ENCODE peak calls at places on chromosomes 7 and 10, in ten cellular contexts. T is frontal cortex; V is ascending aorta; Y is colonic mucosa; Z is fibroblast of the conjunctiva; U is activated naive CD4-positive, alpha-beta T cell treated with anti-CD3 and anti-CD28 coated beads for 36 hours; E is mammary epithelial cell; N is AG20443; X is left colon; G is naive thymus-derived CD4-positive, alpha-beta T cell. H is an unnamed sample.

GRCh38 chr7:83677180-83677866 is 28.4 kb upstream of the SEMA3E start:
- DNase-seq in T (no peak), V (no peak), Y (peak), Z (peak), U (no peak), E (peak), N (peak), X (no peak), G (no peak), H (peak)

GRCh38 chr10:101833466-101833865 is 10.1 kb downstream of the KCNIP2 start:
- DNase-seq in T (no peak), V (no peak), Y (no peak), Z (no peak), U (no peak), E (no peak), N (no peak), X (no peak), G (no peak), H (no peak)

GRCh38 chr10:43361532-43362190 is 9.8 kb upstream of the FXYD4 start:
- DNase-seq in T (no peak), V (no peak), Y (no peak), Z (no peak), U (peak), E (no peak), N (no peak), X (no peak), G (no peak), H (no peak)

GRCh38 chr10:102660891-102661613 is 16.8 kb downstream of the TRIM8 start:
- DNase-seq in T (peak), V (no peak), Y (peak), Z (peak), U (peak), E (no peak), N (peak), X (peak), G (peak), H (no peak)

GRCh38 chr10:44153901-44154670 is 230.8 kb downstream of the CXCL12 start:
- DNase-seq in T (no peak), V (no peak), Y (no peak), Z (no peak), U (no peak), E (no peak), N (no peak), X (no peak), G (no peak), H (no peak)

GRCh38 chr10:124949543-124949942 is 7.6 kb downstream of the ZRANB1 start:
- DNase-seq in T (no peak), V (no peak), Y (no peak), Z (no peak), U (no peak), E (peak), N (peak), X (no peak), G (no peak), H (no peak)

GRCh38 chr7:105126436-105126975 is 112.5 kb downstream of the KMT2E start:
- DNase-seq in T (no peak), V (no peak), Y (no peak), Z (no peak), U (no peak), E (no peak), N (peak), X (no peak), G (no peak), H (no peak)

GRCh38 chr10:69051303-69051702 is 36.6 kb upstream of the SRGN start:
- DNase-seq in T (no peak), V (peak), Y (no peak), Z (no peak), U (peak), E (no peak), N (peak), X (peak), G (no peak), H (no peak)

GRCh38 chr7:151745090-151745638 is 131.8 kb downstream of the PRKAG2 start:
- DNase-seq in T (no peak), V (peak), Y (peak), Z (peak), U (no peak), E (peak), N (peak), X (peak), G (no peak), H (peak)

GRCh38 chr10:114408968-114409444 is 4.7 kb upstream of the AFAP1L2 start:
- DNase-seq in T (no peak), V (no peak), Y (no peak), Z (no peak), U (no peak), E (no peak), N (no peak), X (no peak), G (no peak), H (no peak)

GRCh38 chr10:50531388-50532077 is 92.2 kb downstream of the SGMS1 start:
- DNase-seq in T (no peak), V (no peak), Y (no peak), Z (no peak), U (no peak), E (no peak), N (no peak), X (no peak), G (no peak), H (no peak)

GRCh38 chr10:102615361-102615760 is 28.9 kb upstream of the TRIM8 start:
- DNase-seq in T (no peak), V (no peak), Y (no peak), Z (no peak), U (peak), E (no peak), N (no peak), X (no peak), G (no peak), H (no peak)

H was measured in epithelial cell of prostate.